ENCODE peak calls at places on chromosomes 6 and 20, in six cellular contexts. F is WTC11, M is GM23338, J is GM12878, I is HepG2, Y is K562. G is an unnamed sample.

GRCh38 chr6:166625356-166625755 is 1.7 kb downstream of the RPS6KA2 start:
- DNase-seq in F (no peak), M (no peak), J (no peak), I (no peak), Y (no peak), G (no peak)

GRCh38 chr6:87756858-87757257 is 54.8 kb upstream of the AKIRIN2 start:
- DNase-seq in F (no peak), M (no peak), J (peak; percentile 97), I (no peak), Y (peak; percentile 46), G (no peak)

GRCh38 chr6:11909696-11910132 is 102.4 kb upstream of the HIVEP1 start:
- DNase-seq in F (no peak), M (no peak), J (no peak), I (no peak), Y (no peak), G (no peak)

GRCh38 chr6:1029196-1029595 is 282.7 kb upstream of the FOXQ1 start:
- DNase-seq in F (no peak), M (no peak), J (no peak), I (no peak), Y (no peak), G (no peak)

GRCh38 chr20:20525214-20525613 is 157.3 kb downstream of the INSM1 start:
- DNase-seq in F (no peak), M (no peak), J (no peak), I (no peak), Y (no peak), G (no peak)

GRCh38 chr20:25057234-25058050 is 497 bp downstream of the ACSS1 start:
- DNase-seq in F (peak; percentile 54), M (peak; percentile 72), J (no peak), I (no peak), Y (peak; percentile 31), G (no peak)

GRCh38 chr20:31514154-31515071 is at the start of gene HM13:
- DNase-seq in F (peak; percentile 90), M (peak; percentile 99), J (peak; percentile 63), I (peak; percentile 93), Y (peak; percentile 96), G (peak; percentile 90)

GRCh38 chr6:45691426-45691825 is 313.7 kb upstream of the SUPT3H start:
- DNase-seq in F (no peak), M (no peak), J (no peak), I (no peak), Y (no peak), G (no peak)

GRCh38 chr6:108187519-108187918 is 21.7 kb downstream of the NR2E1 start:
- DNase-seq in F (no peak), M (no peak), J (no peak), I (no peak), Y (no peak), G (no peak)

GRCh38 chr20:63553933-63554290 is at the start of gene FNDC11:
- DNase-seq in F (peak; percentile 75), M (peak; percentile 81), J (no peak), I (no peak), Y (peak; percentile 73), G (peak; percentile 84)

DNA sequence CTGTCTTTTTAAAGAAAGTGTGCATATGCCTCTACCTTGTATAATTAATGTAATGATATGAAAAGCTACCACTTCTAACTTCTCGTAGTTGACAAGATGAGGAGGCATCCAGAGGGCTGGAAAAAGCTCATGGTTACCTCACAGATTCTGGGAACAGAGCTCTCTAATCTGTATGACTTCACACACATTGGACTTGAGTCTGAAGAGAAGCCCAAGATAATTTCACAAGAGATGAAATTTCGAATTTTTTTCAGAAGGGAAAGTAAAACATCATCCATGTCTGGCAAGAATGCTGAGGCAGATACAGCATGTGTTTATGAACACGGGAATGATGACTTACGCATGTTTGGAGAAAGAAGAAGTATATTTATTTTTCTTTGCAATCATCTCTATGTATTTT is 141.8 kb upstream of the TENT5A start:
- DNase-seq in F (no peak), M (no peak), J (no peak), I (no peak), Y (no peak), G (no peak)
- TF ChIP-seq CREB1 in F (no peak), M (no peak), J (no peak), I (no peak), Y (no peak), G (no peak)

GRCh38 chr6:131929227-131929626 is 21.9 kb downstream of the CCN2 start:
- DNase-seq in F (no peak), M (peak; percentile 74), J (no peak), I (no peak), Y (no peak), G (no peak)

GRCh38 chr6:131936156-131936555 is 15.0 kb downstream of the CCN2 start:
- DNase-seq in F (no peak), M (no peak), J (no peak), I (peak; percentile 40), Y (no peak), G (no peak)

DNA sequence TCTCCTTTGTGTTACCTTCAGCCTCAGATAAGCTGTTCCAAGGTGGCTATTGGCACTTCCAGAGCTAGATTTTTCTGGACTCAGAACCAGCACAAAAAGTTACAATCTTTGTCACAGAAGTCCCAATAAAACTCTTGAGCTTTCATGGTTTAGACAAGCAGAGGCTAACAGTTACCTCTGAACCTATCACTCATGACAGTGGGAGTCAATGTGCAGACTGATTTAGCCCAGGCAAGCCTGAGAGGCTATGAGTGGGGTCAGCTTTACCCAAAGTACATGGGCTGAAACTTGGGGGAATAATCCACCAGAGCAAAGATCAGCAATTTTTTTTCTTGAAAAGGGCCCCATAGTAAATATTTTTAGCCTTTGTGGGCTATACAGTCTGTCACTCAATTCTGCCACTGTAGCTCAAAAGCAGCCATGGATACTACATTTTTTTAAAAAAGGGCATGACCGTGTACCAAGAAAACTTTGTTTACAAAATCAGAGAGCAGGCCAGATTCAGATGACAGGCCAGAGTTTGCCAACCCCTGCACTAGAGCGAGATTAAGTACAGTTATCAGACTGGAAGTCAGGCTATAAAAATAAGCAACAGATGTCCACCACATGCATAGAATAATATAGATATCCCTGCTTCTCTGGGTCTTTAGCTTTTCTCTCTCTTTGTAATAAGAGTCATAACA is 20.0 kb downstream of the CCN2 start:
- DNase-seq in F (no peak), M (no peak), J (no peak), I (no peak), Y (no peak), G (no peak)
- TF ChIP-seq CREB1 in F (no peak), M (no peak), J (no peak), I (no peak), Y (no peak), G (no peak)

DNA sequence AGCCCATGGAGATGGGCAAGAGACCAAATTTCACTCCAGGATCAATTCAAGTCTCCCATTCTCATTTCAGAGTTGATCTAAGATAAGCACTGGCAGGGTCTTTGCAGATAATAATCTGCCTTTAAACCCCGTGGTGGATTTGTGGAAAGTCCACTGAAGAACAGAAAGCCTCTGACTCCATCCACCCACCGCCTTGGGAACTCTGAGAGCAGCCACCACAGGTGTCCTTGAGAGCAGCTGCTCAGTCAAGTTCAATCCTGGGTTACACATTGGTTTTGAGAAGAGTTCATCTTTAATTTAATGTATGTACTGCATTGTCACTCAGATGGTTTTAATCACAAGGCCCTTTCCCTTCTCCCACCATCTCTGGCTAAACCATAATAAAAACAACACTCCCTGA is 7.0 kb downstream of the AGPAT4 start:
- DNase-seq in F (no peak), M (no peak), J (no peak), I (no peak), Y (no peak), G (peak; percentile 32)
- TF ChIP-seq CREB1 in F (no peak), M (no peak), J (no peak), I (no peak), Y (no peak), G (no peak)

GRCh38 chr6:81741689-81742088 is 10.8 kb downstream of the TENT5A start:
- DNase-seq in F (no peak), M (no peak), J (no peak), I (no peak), Y (no peak), G (no peak)

GRCh38 chr6:81735756-81736380 is 16.6 kb downstream of the TENT5A start:
- DNase-seq in F (no peak), M (no peak), J (no peak), I (no peak), Y (no peak), G (no peak)

GRCh38 chr6:81743649-81744048 is 8.8 kb downstream of the TENT5A start:
- DNase-seq in F (no peak), M (no peak), J (no peak), I (peak; percentile 54), Y (no peak), G (no peak)

GRCh38 chr6:81736428-81736827 is 16.1 kb downstream of the TENT5A start:
- DNase-seq in F (no peak), M (no peak), J (no peak), I (no peak), Y (no peak), G (no peak)

DNA sequence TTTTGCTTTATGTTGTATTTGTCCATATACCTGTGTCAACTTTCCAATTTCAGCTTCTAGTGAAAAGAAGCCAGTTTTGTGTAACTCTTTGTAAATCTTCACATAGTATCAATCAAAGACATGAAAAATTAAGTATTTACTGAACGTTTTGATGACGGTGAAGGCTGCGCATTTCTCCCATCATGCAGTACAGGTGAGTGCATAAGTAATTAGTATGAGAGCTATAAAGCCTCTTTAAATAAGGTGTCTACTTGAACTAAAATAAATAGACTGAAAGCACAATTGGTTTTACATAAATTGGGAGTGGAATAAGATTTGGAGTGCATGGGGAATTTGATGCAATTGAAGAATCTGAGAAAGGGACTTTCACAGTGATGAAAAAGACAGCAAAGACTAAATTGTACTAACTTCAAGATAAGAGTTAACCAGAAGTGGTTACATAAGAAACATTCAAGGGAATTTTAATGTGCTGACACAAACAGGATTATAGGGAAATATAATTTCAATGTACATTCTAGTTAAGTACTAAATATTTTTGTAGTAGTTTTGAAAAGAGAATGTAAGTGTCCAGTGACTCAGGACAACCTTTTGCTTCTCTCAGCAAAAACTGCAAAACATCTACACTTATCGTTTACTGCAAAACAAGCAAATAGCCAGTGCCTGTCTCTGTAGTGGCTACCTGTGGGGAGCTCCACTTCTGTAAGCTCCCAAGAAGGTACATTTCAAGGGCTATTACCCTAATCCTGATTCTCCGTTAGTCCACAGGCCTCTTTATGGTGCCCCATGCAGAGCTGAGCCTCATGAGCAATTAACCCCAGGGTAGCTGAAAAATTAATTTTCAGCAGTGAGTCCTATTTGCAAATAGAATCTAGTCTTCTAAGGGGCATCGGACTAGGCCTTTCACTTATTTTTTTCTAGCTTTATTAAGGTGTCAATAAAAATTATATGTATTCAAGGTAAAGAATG is 13.0 kb downstream of the TENT5A start:
- DNase-seq in F (no peak), M (no peak), J (no peak), I (no peak), Y (no peak), G (no peak)
- TF ChIP-seq CREB1 in F (no peak), M (no peak), J (no peak), I (no peak), Y (no peak), G (no peak)

GRCh38 chr6:64685401-64685800 is 1021.6 kb downstream of the EYS start:
- DNase-seq in F (no peak), M (peak; percentile 41), J (no peak), I (no peak), Y (no peak), G (no peak)

GRCh38 chr6:64679411-64679810 is 1027.6 kb downstream of the EYS start:
- DNase-seq in F (no peak), M (no peak), J (no peak), I (no peak), Y (no peak), G (no peak)

GRCh38 chr6:64681416-64682160 is 1025.4 kb downstream of the EYS start:
- DNase-seq in F (no peak), M (no peak), J (no peak), I (no peak), Y (no peak), G (no peak)

GRCh38 chr6:64680446-64680845 is 1026.6 kb downstream of the EYS start:
- DNase-seq in F (no peak), M (no peak), J (no peak), I (no peak), Y (no peak), G (no peak)

GRCh38 chr6:64683682-64684081 is 1023.3 kb downstream of the EYS start:
- DNase-seq in F (peak; percentile 14), M (peak; percentile 33), J (no peak), I (peak; percentile 44), Y (no peak), G (no peak)
- TF ChIP-seq CREB1 in F (no peak), M (no peak), J (no peak), I (no peak), Y (no peak), G (no peak)